ENCODE peak calls at places on chromosomes 4 and X, in seven cellular contexts. One of them, this sample, is unnamed.

GRCh38 chr4:184329235-184330007 is 111.7 kb upstream of the ENPP6 start:
- DNase-seq in GM23248: no peak
- DNase-seq in lung: no peak
- DNase-seq in aorta: no peak
- DNase-seq in Karpas-422: no peak
- DNase-seq in psoas muscle: no peak
- DNase-seq in H1: no peak
- DNase-seq in this sample: no peak

GRCh38 chr4:72430050-72430449 is 139.0 kb downstream of the ADAMTS3 start:
- DNase-seq in GM23248: peak; percentile 50
- DNase-seq in lung: no peak
- DNase-seq in aorta: no peak
- DNase-seq in Karpas-422: no peak
- DNase-seq in psoas muscle: no peak
- DNase-seq in H1: no peak
- DNase-seq in this sample: no peak

GRCh38 chr4:19803406-19803805 is 448.3 kb upstream of the SLIT2 start:
- DNase-seq in GM23248: peak; percentile 48
- DNase-seq in lung: no peak
- DNase-seq in aorta: no peak
- DNase-seq in Karpas-422: no peak
- DNase-seq in psoas muscle: no peak
- DNase-seq in H1: no peak
- DNase-seq in this sample: no peak

GRCh38 chr4:29970626-29971025 is 749.5 kb upstream of the PCDH7 start:
- DNase-seq in GM23248: no peak
- DNase-seq in lung: no peak
- DNase-seq in aorta: no peak
- DNase-seq in Karpas-422: no peak
- DNase-seq in psoas muscle: no peak
- DNase-seq in H1: no peak
- DNase-seq in this sample: no peak

GRCh38 chr4:152100378-152101201 is 339.8 kb upstream of the GATB start:
- DNase-seq in GM23248: no peak
- DNase-seq in lung: no peak
- DNase-seq in aorta: no peak
- DNase-seq in Karpas-422: no peak
- DNase-seq in psoas muscle: no peak
- DNase-seq in H1: peak; percentile 30
- DNase-seq in this sample: peak; percentile 83

GRCh38 chrX:109697855-109698254 is 35.2 kb downstream of the ACSL4 start:
- DNase-seq in GM23248: no peak
- DNase-seq in lung: no peak
- DNase-seq in aorta: no peak
- DNase-seq in Karpas-422: no peak
- DNase-seq in psoas muscle: no peak
- DNase-seq in H1: no peak
- DNase-seq in this sample: no peak

GRCh38 chr4:128543726-128544125 is 256.1 kb upstream of the PGRMC2 start:
- DNase-seq in GM23248: no peak
- DNase-seq in lung: no peak
- DNase-seq in aorta: no peak
- DNase-seq in Karpas-422: no peak
- DNase-seq in psoas muscle: no peak
- DNase-seq in H1: no peak
- DNase-seq in this sample: no peak

GRCh38 chr4:159776915-159777314 is 674.0 kb downstream of the RAPGEF2 start:
- DNase-seq in GM23248: no peak
- DNase-seq in lung: no peak
- DNase-seq in aorta: no peak
- DNase-seq in Karpas-422: no peak
- DNase-seq in psoas muscle: no peak
- DNase-seq in H1: no peak
- DNase-seq in this sample: no peak

GRCh38 chr4:156137971-156138581 is 184.4 kb upstream of the CTSO start:
- DNase-seq in GM23248: no peak
- DNase-seq in lung: no peak
- DNase-seq in aorta: no peak
- DNase-seq in Karpas-422: no peak
- DNase-seq in psoas muscle: no peak
- DNase-seq in H1: peak; percentile 43
- DNase-seq in this sample: no peak

GRCh38 chrX:18719852-18720251 is 12.4 kb downstream of the PPEF1 start:
- DNase-seq in GM23248: no peak
- DNase-seq in lung: no peak
- DNase-seq in aorta: no peak
- DNase-seq in Karpas-422: no peak
- DNase-seq in psoas muscle: no peak
- DNase-seq in H1: no peak
- DNase-seq in this sample: no peak

GRCh38 chr4:138488527-138488926 is 246.4 kb upstream of the SLC7A11 start:
- DNase-seq in GM23248: no peak
- DNase-seq in lung: no peak
- DNase-seq in aorta: no peak
- DNase-seq in Karpas-422: no peak
- DNase-seq in psoas muscle: no peak
- DNase-seq in H1: no peak
- DNase-seq in this sample: no peak

GRCh38 chrX:118254611-118255010 is 91.3 kb upstream of the WDR44 start:
- DNase-seq in GM23248: peak; percentile 35
- DNase-seq in lung: peak; percentile 48
- DNase-seq in aorta: no peak
- DNase-seq in Karpas-422: peak; percentile 90
- DNase-seq in psoas muscle: no peak
- DNase-seq in H1: peak; percentile 68
- DNase-seq in this sample: no peak

GRCh38 chr4:128573781-128574508 is 235.6 kb upstream of the JADE1 start:
- DNase-seq in GM23248: peak; percentile 89
- DNase-seq in lung: no peak
- DNase-seq in aorta: no peak
- DNase-seq in Karpas-422: no peak
- DNase-seq in psoas muscle: no peak
- DNase-seq in H1: no peak
- DNase-seq in this sample: no peak

GRCh38 chr4:26252349-26252748 is 68.5 kb upstream of the RBPJ start:
- DNase-seq in GM23248: peak; percentile 13
- DNase-seq in lung: no peak
- DNase-seq in aorta: no peak
- DNase-seq in Karpas-422: no peak
- DNase-seq in psoas muscle: no peak
- DNase-seq in H1: no peak
- DNase-seq in this sample: no peak

GRCh38 chrX:12138366-12139313 is at the start of gene FRMPD4:
- DNase-seq in GM23248: no peak
- DNase-seq in lung: no peak
- DNase-seq in aorta: peak; percentile 71
- DNase-seq in Karpas-422: no peak
- DNase-seq in psoas muscle: no peak
- DNase-seq in H1: peak; percentile 57
- DNase-seq in this sample: no peak

GRCh38 chr4:78542373-78542772 is 9.2 kb upstream of the ANXA3 start:
- DNase-seq in GM23248: peak; percentile 85
- DNase-seq in lung: no peak
- DNase-seq in aorta: no peak
- DNase-seq in Karpas-422: no peak
- DNase-seq in psoas muscle: no peak
- DNase-seq in H1: no peak
- DNase-seq in this sample: no peak

GRCh38 chr4:143291334-143291733 is 45.3 kb upstream of the GAB1 start:
- DNase-seq in GM23248: no peak
- DNase-seq in lung: no peak
- DNase-seq in aorta: no peak
- DNase-seq in Karpas-422: no peak
- DNase-seq in psoas muscle: no peak
- DNase-seq in H1: no peak
- DNase-seq in this sample: no peak

GRCh38 chrX:46456125-46456922 is 88.9 kb downstream of the ZNF674 start:
- DNase-seq in GM23248: no peak
- DNase-seq in lung: no peak
- DNase-seq in aorta: no peak
- DNase-seq in Karpas-422: no peak
- DNase-seq in psoas muscle: no peak
- DNase-seq in H1: no peak
- DNase-seq in this sample: no peak

GRCh38 chrX:74450803-74451449 is 29.6 kb downstream of the SLC16A2 start:
- DNase-seq in GM23248: peak; percentile 90
- DNase-seq in lung: no peak
- DNase-seq in aorta: no peak
- DNase-seq in Karpas-422: no peak
- DNase-seq in psoas muscle: no peak
- DNase-seq in H1: no peak
- DNase-seq in this sample: no peak

GRCh38 chr4:163378661-163379060 is 35.0 kb downstream of the NPY5R start:
- DNase-seq in GM23248: no peak
- DNase-seq in lung: no peak
- DNase-seq in aorta: no peak
- DNase-seq in Karpas-422: no peak
- DNase-seq in psoas muscle: no peak
- DNase-seq in H1: no peak
- DNase-seq in this sample: no peak

GRCh38 chr4:184097240-184097619 is 120.4 kb downstream of the ENPP6 start:
- DNase-seq in GM23248: peak; percentile 20
- DNase-seq in lung: peak; percentile 44
- DNase-seq in aorta: peak; percentile 88
- DNase-seq in Karpas-422: no peak
- DNase-seq in psoas muscle: peak; percentile 62
- DNase-seq in H1: peak; percentile 91
- DNase-seq in this sample: peak; percentile 69

GRCh38 chr4:1763550-1764080 is 29.5 kb upstream of the FGFR3 start:
- DNase-seq in GM23248: peak; percentile 81
- DNase-seq in lung: no peak
- DNase-seq in aorta: no peak
- DNase-seq in Karpas-422: peak; percentile 69
- DNase-seq in psoas muscle: no peak
- DNase-seq in H1: no peak
- DNase-seq in this sample: peak; percentile 58

GRCh38 chr4:149638073-149638472 is 177.6 kb downstream of the IQCM start:
- DNase-seq in GM23248: peak; percentile 55
- DNase-seq in lung: no peak
- DNase-seq in aorta: no peak
- DNase-seq in Karpas-422: no peak
- DNase-seq in psoas muscle: no peak
- DNase-seq in H1: no peak
- DNase-seq in this sample: no peak

GRCh38 chr4:7315935-7316334 is 118.8 kb downstream of the PSAPL1 start:
- DNase-seq in GM23248: no peak
- DNase-seq in lung: no peak
- DNase-seq in aorta: no peak
- DNase-seq in Karpas-422: no peak
- DNase-seq in psoas muscle: no peak
- DNase-seq in H1: no peak
- DNase-seq in this sample: no peak

GRCh38 chrX:3788494-3789233 is 75.2 kb upstream of the PRKX start:
- DNase-seq in GM23248: no peak
- DNase-seq in lung: no peak
- DNase-seq in aorta: no peak
- DNase-seq in Karpas-422: no peak
- DNase-seq in psoas muscle: no peak
- DNase-seq in H1: no peak
- DNase-seq in this sample: no peak

GRCh38 chr4:102535398-102536082 is 34.4 kb downstream of the NFKB1 start:
- DNase-seq in GM23248: peak; percentile 70
- DNase-seq in lung: no peak
- DNase-seq in aorta: no peak
- DNase-seq in Karpas-422: peak; percentile 46
- DNase-seq in psoas muscle: no peak
- DNase-seq in H1: no peak
- DNase-seq in this sample: no peak

GRCh38 chrX:119941336-119941735 is 2.2 kb downstream of the NKAP start:
- DNase-seq in GM23248: no peak
- DNase-seq in lung: no peak
- DNase-seq in aorta: no peak
- DNase-seq in Karpas-422: no peak
- DNase-seq in psoas muscle: no peak
- DNase-seq in H1: no peak
- DNase-seq in this sample: no peak
- H3K27ac ChIP-seq in GM23248: no peak overlapping the region
- H3K27ac ChIP-seq in lung: no peak overlapping the region
- H3K27ac ChIP-seq in aorta: no peak overlapping the region
- H3K27ac ChIP-seq in Karpas-422: no peak overlapping the region
- H3K27ac ChIP-seq in psoas muscle: no peak overlapping the region
- H3K27ac ChIP-seq in H1: no peak overlapping the region
- H3K27ac ChIP-seq in this sample: no peak overlapping the region

GRCh38 chr4:76729460-76729859 is 168.5 kb downstream of the SOWAHB start:
- DNase-seq in GM23248: no peak
- DNase-seq in lung: no peak
- DNase-seq in aorta: no peak
- DNase-seq in Karpas-422: no peak
- DNase-seq in psoas muscle: no peak
- DNase-seq in H1: no peak
- DNase-seq in this sample: no peak
- H3K27ac ChIP-seq in GM23248: peak overlapping the region; percentile 38
- H3K27ac ChIP-seq in lung: no peak overlapping the region
- H3K27ac ChIP-seq in aorta: no peak overlapping the region
- H3K27ac ChIP-seq in Karpas-422: no peak overlapping the region
- H3K27ac ChIP-seq in psoas muscle: no peak overlapping the region
- H3K27ac ChIP-seq in H1: no peak overlapping the region
- H3K27ac ChIP-seq in this sample: no peak overlapping the region

GRCh38 chrX:48745222-48745621 is 16.3 kb upstream of the GLOD5 start:
- DNase-seq in GM23248: no peak
- DNase-seq in lung: no peak
- DNase-seq in aorta: no peak
- DNase-seq in Karpas-422: no peak
- DNase-seq in psoas muscle: no peak
- DNase-seq in H1: no peak
- DNase-seq in this sample: no peak
- H3K27ac ChIP-seq in GM23248: no peak overlapping the region
- H3K27ac ChIP-seq in lung: no peak overlapping the region
- H3K27ac ChIP-seq in aorta: no peak overlapping the region
- H3K27ac ChIP-seq in Karpas-422: no peak overlapping the region
- H3K27ac ChIP-seq in psoas muscle: no peak overlapping the region
- H3K27ac ChIP-seq in H1: no peak overlapping the region
- H3K27ac ChIP-seq in this sample: no peak overlapping the region

DNA sequence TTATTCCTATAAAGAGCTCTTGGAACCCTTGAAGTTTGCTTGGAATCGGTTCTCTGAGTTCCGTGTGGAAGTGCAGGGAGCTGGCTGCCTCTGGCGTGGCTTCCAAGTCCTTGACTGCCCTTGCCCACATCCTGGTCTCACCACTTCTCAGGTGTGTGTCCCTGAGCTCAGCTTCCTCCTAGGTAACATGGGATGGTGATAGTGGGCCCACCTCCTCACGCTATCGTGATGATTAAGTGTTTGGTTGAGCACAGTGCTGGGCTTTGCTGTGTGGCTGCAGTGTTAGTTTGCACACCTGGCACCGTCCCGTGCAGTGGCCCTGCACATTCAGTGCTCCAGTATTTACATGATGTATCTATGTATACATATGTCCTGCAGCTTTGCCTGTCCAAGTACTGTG is 81.5 kb downstream of the CLDN34 start:
- DNase-seq in GM23248: peak; percentile 8
- DNase-seq in lung: peak; percentile 64
- DNase-seq in aorta: peak; percentile 39
- DNase-seq in Karpas-422: no peak
- DNase-seq in psoas muscle: no peak
- DNase-seq in H1: no peak
- DNase-seq in this sample: no peak
- H3K27ac ChIP-seq in GM23248: peak overlapping the region; percentile 27
- H3K27ac ChIP-seq in lung: peak overlapping the region; percentile 62
- H3K27ac ChIP-seq in aorta: peak overlapping the region; percentile 12
- H3K27ac ChIP-seq in Karpas-422: no peak overlapping the region
- H3K27ac ChIP-seq in psoas muscle: no peak overlapping the region
- H3K27ac ChIP-seq in H1: no peak overlapping the region
- H3K27ac ChIP-seq in this sample: no peak overlapping the region

GRCh38 chrX:115690554-115691216 is 129.7 kb downstream of the PLS3 start:
- DNase-seq in GM23248: peak; percentile 89
- DNase-seq in lung: peak; percentile 57
- DNase-seq in aorta: peak; percentile 40
- DNase-seq in Karpas-422: peak; percentile 86
- DNase-seq in psoas muscle: no peak
- DNase-seq in H1: peak; percentile 63
- DNase-seq in this sample: peak; percentile 67
- H3K27ac ChIP-seq in GM23248: peak overlapping the region; percentile 98
- H3K27ac ChIP-seq in lung: no peak overlapping the region
- H3K27ac ChIP-seq in aorta: no peak overlapping the region
- H3K27ac ChIP-seq in Karpas-422: no peak overlapping the region
- H3K27ac ChIP-seq in psoas muscle: no peak overlapping the region
- H3K27ac ChIP-seq in H1: peak overlapping the region; percentile 79
- H3K27ac ChIP-seq in this sample: no peak overlapping the region

This sample was measured in Peyer's patch.